ENCODE peak calls at places on chromosomes 5 and 9, in five cellular contexts. One of them, this sample, is unnamed.

GRCh38 chr5:71471193-71471592 is 15.7 kb downstream of the BDP1 start:
- DNase-seq in CD8-positive, alpha-beta memory T cell: no peak
- DNase-seq in left cardiac atrium: no peak
- DNase-seq in effector memory CD4-positive, alpha-beta T cell: no peak
- DNase-seq in endothelial cell: no peak
- DNase-seq in this sample: no peak

GRCh38 chr5:132704875-132705274 is 31.1 kb downstream of the IL4 start:
- DNase-seq in endothelial cell: no peak
- DNase-seq in CD8-positive, alpha-beta memory T cell: no peak
- DNase-seq in effector memory CD4-positive, alpha-beta T cell: no peak
- DNase-seq in left cardiac atrium: no peak
- DNase-seq in this sample: no peak

GRCh38 chr5:6792376-6792775 is 79.1 kb downstream of the TENT4A start:
- DNase-seq in endothelial cell: no peak
- DNase-seq in effector memory CD4-positive, alpha-beta T cell: no peak
- DNase-seq in left cardiac atrium: no peak
- DNase-seq in CD8-positive, alpha-beta memory T cell: no peak
- DNase-seq in this sample: no peak

GRCh38 chr5:114360816-114361723 is 800 bp upstream of the KCNN2 start:
- DNase-seq in endothelial cell: peak; percentile 78
- DNase-seq in effector memory CD4-positive, alpha-beta T cell: no peak
- DNase-seq in left cardiac atrium: no peak
- DNase-seq in CD8-positive, alpha-beta memory T cell: no peak
- DNase-seq in this sample: no peak

GRCh38 chr9:4547016-4547415 is 56.7 kb downstream of the SLC1A1 start:
- DNase-seq in endothelial cell: no peak
- DNase-seq in left cardiac atrium: no peak
- DNase-seq in effector memory CD4-positive, alpha-beta T cell: no peak
- DNase-seq in CD8-positive, alpha-beta memory T cell: no peak
- DNase-seq in this sample: no peak

GRCh38 chr9:68560131-68560844 is 19.6 kb upstream of the TMEM252 start:
- DNase-seq in effector memory CD4-positive, alpha-beta T cell: peak; percentile 8
- DNase-seq in left cardiac atrium: peak; percentile 59
- DNase-seq in CD8-positive, alpha-beta memory T cell: no peak
- DNase-seq in endothelial cell: peak; percentile 63
- DNase-seq in this sample: peak; percentile 24

GRCh38 chr5:177473461-177473991 is at the start of gene DBN1:
- DNase-seq in effector memory CD4-positive, alpha-beta T cell: no peak
- DNase-seq in CD8-positive, alpha-beta memory T cell: no peak
- DNase-seq in left cardiac atrium: peak; percentile 58
- DNase-seq in endothelial cell: peak; percentile 62
- DNase-seq in this sample: no peak

GRCh38 chr9:134134949-134135342 is 936 bp upstream of the WDR5 start:
- DNase-seq in CD8-positive, alpha-beta memory T cell: no peak
- DNase-seq in left cardiac atrium: no peak
- DNase-seq in endothelial cell: no peak
- DNase-seq in effector memory CD4-positive, alpha-beta T cell: no peak
- DNase-seq in this sample: no peak

GRCh38 chr9:11702529-11702928 is 990.7 kb upstream of the TYRP1 start:
- DNase-seq in left cardiac atrium: no peak
- DNase-seq in effector memory CD4-positive, alpha-beta T cell: no peak
- DNase-seq in CD8-positive, alpha-beta memory T cell: no peak
- DNase-seq in endothelial cell: no peak
- DNase-seq in this sample: no peak

GRCh38 chr9:124420991-124421543 is 5.8 kb upstream of the PSMB7 start:
- DNase-seq in effector memory CD4-positive, alpha-beta T cell: no peak
- DNase-seq in CD8-positive, alpha-beta memory T cell: no peak
- DNase-seq in left cardiac atrium: no peak
- DNase-seq in endothelial cell: no peak
- DNase-seq in this sample: no peak

GRCh38 chr5:57598756-57599155 is 116.1 kb upstream of the ACTBL2 start:
- DNase-seq in CD8-positive, alpha-beta memory T cell: no peak
- DNase-seq in left cardiac atrium: no peak
- DNase-seq in effector memory CD4-positive, alpha-beta T cell: no peak
- DNase-seq in endothelial cell: no peak
- DNase-seq in this sample: no peak

This sample was measured in T-helper 9 cell.